ENCODE peak calls at places on chromosomes 7 and 10, in five cellular contexts. W is K562, P is SK-N-SH, S is GM12878, O is HepG2. N is an unnamed sample.

GRCh38 chr7:83731154-83731553 is 82.2 kb upstream of the SEMA3E start:
- DNase-seq in O (no peak), P (no peak), W (no peak), S (no peak), N (no peak)

GRCh38 chr7:23184709-23185354 is 3.0 kb downstream of the NUP42 start:
- DNase-seq in W (peak), S (peak), O (peak), P (peak), N (peak)

GRCh38 chr7:151060416-151061234 is 1.2 kb downstream of the SLC4A2 start:
- DNase-seq in S (no peak), O (peak), P (peak), W (peak), N (no peak)

GRCh38 chr10:78053201-78053868 is 19.7 kb downstream of the RPS24 start:
- DNase-seq in P (no peak), S (no peak), W (no peak), O (no peak), N (no peak)

GRCh38 chr10:305034-305433 is 169.8 kb downstream of the ZMYND11 start:
- DNase-seq in P (no peak), W (no peak), O (no peak), S (no peak), N (no peak)

GRCh38 chr7:89029864-89030263 is 234.3 kb upstream of the TEX47 start:
- DNase-seq in P (no peak), O (no peak), S (no peak), W (no peak), N (peak)

GRCh38 chr10:97426776-97427570 is 982 bp downstream of the PGAM1 start:
- DNase-seq in S (no peak), W (no peak), O (no peak), P (no peak), N (no peak)

GRCh38 chr7:114539575-114539974 is 125.0 kb downstream of the FOXP2 start:
- DNase-seq in O (peak), W (no peak), S (no peak), P (no peak), N (peak)

GRCh38 chr7:120189623-120190022 is 83.4 kb upstream of the KCND2 start:
- DNase-seq in W (no peak), O (no peak), S (no peak), P (no peak), N (no peak)

GRCh38 chr10:50275650-50276235 is 24.4 kb upstream of the ASAH2 start:
- DNase-seq in W (peak), P (peak), S (peak), O (peak), N (no peak)
- TF ChIP-seq ZBTB33 in W (no peak), P (no peak), S (no peak), O (no peak), N (no peak)

GRCh38 chr7:35721288-35721687 is 26.4 kb upstream of the HERPUD2 start:
- DNase-seq in P (no peak), O (no peak), W (no peak), S (no peak), N (no peak)

GRCh38 chr7:35720849-35721248 is 25.9 kb upstream of the HERPUD2 start:
- DNase-seq in W (no peak), P (no peak), O (no peak), S (no peak), N (no peak)

GRCh38 chr7:35725280-35725680 is 30.3 kb upstream of the HERPUD2 start:
- DNase-seq in O (peak), S (peak), P (no peak), W (no peak), N (no peak)

GRCh38 chr7:35722054-35722849 is 27.3 kb upstream of the HERPUD2 start:
- DNase-seq in W (no peak), P (no peak), O (no peak), S (no peak), N (no peak)

GRCh38 chr7:35723011-35723410 is 28.1 kb upstream of the HERPUD2 start:
- DNase-seq in S (no peak), O (no peak), P (no peak), W (no peak), N (no peak)
- TF ChIP-seq ZBTB33 in S (no peak), O (no peak), P (no peak), W (no peak), N (no peak)

GRCh38 chr7:158255156-158255555 is 332.5 kb downstream of the PTPRN2 start:
- DNase-seq in P (no peak), O (no peak), W (no peak), S (no peak), N (no peak)

GRCh38 chr7:158257001-158257400 is 330.6 kb downstream of the PTPRN2 start:
- DNase-seq in O (no peak), W (no peak), P (no peak), S (no peak), N (no peak)

GRCh38 chr7:158257516-158258410 is 329.9 kb downstream of the PTPRN2 start:
- DNase-seq in W (no peak), O (no peak), S (no peak), P (no peak), N (no peak)

GRCh38 chr7:158255558-158255957 is 332.1 kb downstream of the PTPRN2 start:
- DNase-seq in P (no peak), S (no peak), W (no peak), O (no peak), N (no peak)

GRCh38 chr7:158256091-158256816 is 331.4 kb downstream of the PTPRN2 start:
- DNase-seq in S (no peak), P (no peak), O (no peak), W (no peak), N (no peak)
- TF ChIP-seq ZBTB33 in S (no peak), P (no peak), O (no peak), W (no peak), N (no peak)

GRCh38 chr7:12957487-12957886 is 270.1 kb downstream of the ARL4A start:
- DNase-seq in S (no peak), P (no peak), W (peak), O (no peak), N (no peak)

GRCh38 chr7:12965767-12966166 is 278.3 kb downstream of the ARL4A start:
- DNase-seq in P (no peak), S (no peak), O (no peak), W (no peak), N (no peak)

GRCh38 chr7:12963435-12963834 is 276.0 kb downstream of the ARL4A start:
- DNase-seq in S (no peak), O (no peak), P (no peak), W (no peak), N (no peak)

GRCh38 chr7:12964836-12965235 is 277.4 kb downstream of the ARL4A start:
- DNase-seq in P (no peak), S (no peak), O (no peak), W (no peak), N (no peak)

GRCh38 chr7:12961910-12962309 is 274.5 kb downstream of the ARL4A start:
- DNase-seq in P (no peak), W (no peak), O (no peak), S (no peak), N (no peak)
- TF ChIP-seq ZBTB33 in P (no peak), W (no peak), O (no peak), S (no peak), N (no peak)